ENCODE peak calls at places on chromosomes 13 and 19, in ten cellular contexts. M is mucosa of gallbladder; I is NCI-H1694 treated with DMSO at 0.1 percent for 48 hours; R is SHP77 treated with DMSO at 0.1 percent for 48 hours; O is left ventricle myocardium superior; L is amygdala; K is sigmoid colon; G is hepatocyte; J is stimulated activated CD8-positive, alpha-beta memory T cell treated with anti-CD3 and anti-CD28 coated beads, Interleukin-4, amount 100 ng/mL, for 24 hours; X is cardiac fibroblast. T is an unnamed sample.
A peak's percentile ranks its signal among the peaks of the same experiment; 100 is the strongest.

GRCh38 chr19:2608602-2608922 is 93.9 kb downstream of the GNG7 start:
- DNase-seq in X (no peak), R (no peak), J (no peak), K (no peak), O (no peak), G (no peak), L (no peak), M (no peak), I (no peak), T (no peak)

GRCh38 chr19:44777715-44778347 is at the start of gene CBLC:
- DNase-seq in I (no peak), M (peak; percentile 82), J (no peak), R (no peak), K (no peak), G (peak; percentile 93), X (no peak), O (no peak), L (no peak), T (no peak)

GRCh38 chr19:46579286-46579944 is 21.7 kb upstream of the CALM3 start:
- DNase-seq in J (peak; percentile 48), L (no peak), O (no peak), I (no peak), X (peak; percentile 23), K (no peak), M (no peak), G (no peak), R (no peak), T (no peak)

GRCh38 chr13:50129923-50130685 is 114.9 kb downstream of the KCNRG start:
- DNase-seq in M (no peak), K (peak; percentile 70), L (no peak), I (no peak), X (peak; percentile 62), O (peak; percentile 66), G (peak; percentile 42), R (no peak), J (no peak), T (no peak)

GRCh38 chr19:30664358-30665058 is 292.3 kb downstream of the ZNF536 start:
- DNase-seq in K (no peak), L (no peak), I (no peak), M (no peak), J (no peak), R (peak; percentile 4), O (peak; percentile 64), G (peak; percentile 77), X (peak; percentile 27), T (no peak)

GRCh38 chr19:40907968-40908735 is 26.1 kb upstream of the CYP2A7 start:
- DNase-seq in G (no peak), R (no peak), K (no peak), M (no peak), L (no peak), I (no peak), X (no peak), J (peak; percentile 36), O (no peak), T (no peak)

GRCh38 chr13:79124183-79124582 is 281.9 kb downstream of the RBM26 start:
- DNase-seq in M (no peak), X (no peak), K (no peak), I (no peak), L (no peak), R (no peak), G (no peak), J (no peak), O (no peak), T (no peak)

GRCh38 chr13:107209811-107210210 is 641.9 kb upstream of the ARGLU1 start:
- DNase-seq in L (no peak), J (no peak), M (no peak), G (no peak), X (peak; percentile 29), K (no peak), I (peak; percentile 10), O (no peak), R (no peak), T (no peak)

GRCh38 chr19:49224856-49225255 is 67.3 kb downstream of the TRPM4 start:
- DNase-seq in R (peak; percentile 78), J (no peak), K (no peak), M (peak; percentile 43), I (peak; percentile 85), X (peak; percentile 74), G (peak; percentile 39), L (peak; percentile 2), O (peak; percentile 40), T (peak; percentile 41)

GRCh38 chr19:35139618-35139943 is 957 bp downstream of the FXYD1 start:
- DNase-seq in X (no peak), K (peak; percentile 82), L (no peak), J (no peak), O (no peak), M (no peak), R (no peak), G (no peak), I (peak; percentile 21), T (no peak)

GRCh38 chr19:6811906-6812305 is 39.4 kb downstream of the VAV1 start:
- DNase-seq in X (peak; percentile 88), O (no peak), M (no peak), J (no peak), R (no peak), K (no peak), L (no peak), I (no peak), G (peak; percentile 15), T (no peak)

GRCh38 chr13:72500851-72501250 is 226.6 kb downstream of the MZT1 start:
- DNase-seq in M (no peak), X (no peak), O (no peak), K (no peak), G (no peak), R (no peak), J (no peak), L (no peak), I (no peak), T (no peak)

GRCh38 chr13:113742000-113742441 is 17.0 kb upstream of the TMEM255B start:
- DNase-seq in K (no peak), L (no peak), O (peak; percentile 52), X (peak; percentile 36), G (peak; percentile 79), I (peak; percentile 15), J (no peak), M (no peak), R (peak; percentile 53), T (no peak)

GRCh38 chr13:101875717-101876393 is 423.4 kb downstream of the ITGBL1 start:
- DNase-seq in I (no peak), M (no peak), J (no peak), R (peak; percentile 99), K (no peak), L (no peak), O (no peak), X (peak; percentile 58), G (peak; percentile 41), T (no peak)

GRCh38 chr19:1427221-1427620 is 11.0 kb upstream of the RPS15 start:
- DNase-seq in J (no peak), R (no peak), G (no peak), O (no peak), I (no peak), K (no peak), M (no peak), L (no peak), X (no peak), T (no peak)

GRCh38 chr13:80339841-80340642 is 884 bp downstream of the SPRY2 start:
- DNase-seq in J (no peak), I (no peak), R (peak; percentile 15), L (no peak), O (peak; percentile 72), K (peak; percentile 74), G (peak; percentile 60), X (peak; percentile 43), M (peak; percentile 41), T (no peak)

GRCh38 chr13:24228852-24229458 is 68.4 kb downstream of the SPATA13 start:
- DNase-seq in G (peak; percentile 79), O (no peak), L (peak; percentile 55), J (no peak), M (peak; percentile 45), R (peak; percentile 12), I (peak; percentile 18), K (no peak), X (peak; percentile 81), T (no peak)

GRCh38 chr19:17579523-17580244 is 24.2 kb downstream of the COLGALT1 start:
- DNase-seq in I (no peak), M (peak; percentile 35), G (peak; percentile 46), X (peak; percentile 83), K (no peak), J (no peak), R (peak; percentile 4), O (peak; percentile 70), L (no peak), T (peak; percentile 35)

GRCh38 chr13:29914591-29914990 is 64.2 kb upstream of the UBL3 start:
- DNase-seq in L (no peak), X (no peak), R (no peak), O (no peak), J (no peak), K (no peak), I (no peak), M (no peak), G (no peak), T (no peak)

GRCh38 chr13:40456397-40456958 is 210.0 kb downstream of the FOXO1 start:
- DNase-seq in O (no peak), X (no peak), J (no peak), I (no peak), L (no peak), R (no peak), M (no peak), K (no peak), G (no peak), T (no peak)

GRCh38 chr13:95298971-95299627 is 2.2 kb downstream of the ABCC4 start:
- DNase-seq in M (no peak), I (no peak), X (peak; percentile 85), R (no peak), K (no peak), L (no peak), G (no peak), O (no peak), J (no peak), T (no peak)

GRCh38 chr13:59531571-59532091 is 632.1 kb downstream of the DIAPH3 start:
- DNase-seq in X (peak; percentile 86), I (no peak), K (peak; percentile 88), L (peak; percentile 10), G (peak; percentile 84), R (peak; percentile 74), O (peak; percentile 87), M (peak; percentile 78), J (no peak), T (no peak)

GRCh38 chr13:106534844-106535551 is 464 bp downstream of the EFNB2 start:
- DNase-seq in X (peak; percentile 35), K (peak; percentile 68), R (no peak), L (no peak), M (no peak), G (peak; percentile 49), O (peak; percentile 41), I (peak; percentile 67), J (no peak), T (no peak)

GRCh38 chr19:50933640-50934039 is 19.2 kb downstream of the KLK5 start:
- DNase-seq in O (no peak), G (no peak), K (no peak), I (no peak), M (no peak), J (no peak), R (no peak), X (peak; percentile 45), L (no peak), T (no peak)

GRCh38 chr13:110509478-110509926 is 52.0 kb downstream of the RAB20 start:
- DNase-seq in J (no peak), X (no peak), I (no peak), K (no peak), R (peak; percentile 75), L (no peak), O (peak; percentile 20), M (no peak), G (no peak), T (no peak)

GRCh38 chr19:4081441-4082129 is 14.9 kb upstream of the ZBTB7A start:
- DNase-seq in J (no peak), K (no peak), O (no peak), X (no peak), L (no peak), R (no peak), I (no peak), M (no peak), G (no peak), T (no peak)

GRCh38 chr13:110756268-110756667 is 42.8 kb downstream of the ING1 start:
- DNase-seq in J (no peak), G (no peak), K (no peak), M (no peak), I (no peak), L (no peak), O (no peak), X (peak; percentile 76), R (no peak), T (no peak)

GRCh38 chr19:10784257-10784656 is 51.8 kb downstream of the TMED1 start:
- DNase-seq in J (no peak), O (peak; percentile 56), X (no peak), I (no peak), L (no peak), R (no peak), G (no peak), K (no peak), M (no peak), T (no peak)

T was measured in stimulated activated naive B cell treated with anti-CD40 and anti-IgM and Interleukin-4, amounts not matched to agents 10 μg/mL and 1 μg/mL and 100 μg/mL, for 72 hours.